ENCODE peak calls at places on chromosomes 2 and 18, in four cellular contexts. K, G, A and C are unnamed samples.

GRCh38 chr2:219457784-219458369 is 23.2 kb downstream of the SPEG start:
- DNase-seq in K (no peak), G (no peak), A (no peak), C (no peak)

GRCh38 chr2:86512922-86513321 is 50.3 kb downstream of the CHMP3 start:
- DNase-seq in K (no peak), G (no peak), A (no peak), C (no peak)

GRCh38 chr2:45134014-45134413 is 124.8 kb upstream of the SIX2 start:
- DNase-seq in K (no peak), G (no peak), A (no peak), C (peak)

GRCh38 chr2:70703900-70704549 is 64.0 kb downstream of the ADD2 start:
- DNase-seq in K (no peak), G (peak), A (no peak), C (no peak)

GRCh38 chr2:144663217-144663616 is 143.3 kb upstream of the ZEB2 start:
- DNase-seq in K (peak), G (no peak), A (no peak), C (no peak)

GRCh38 chr2:238135601-238136150 is 2.8 kb upstream of the KLHL30 start:
- DNase-seq in K (no peak), G (no peak), A (no peak), C (no peak)

GRCh38 chr2:201517094-201517493 is 65.6 kb downstream of the STRADB start:
- DNase-seq in K (no peak), G (no peak), A (no peak), C (no peak)

GRCh38 chr2:241177935-241178334 is 10.5 kb upstream of the ANO7 start:
- DNase-seq in K (no peak), G (no peak), A (no peak), C (no peak)

GRCh38 chr18:1559563-1559962 is 654.9 kb downstream of the ADCYAP1 start:
- DNase-seq in K (no peak), G (no peak), A (no peak), C (no peak)